ENCODE peak calls at places on chromosomes 4 and X, in seven cellular contexts. One of them, this sample, is unnamed.
A peak's percentile ranks its signal among the peaks of the same experiment; 100 is the strongest.

GRCh38 chrX:137198040-137198439 is 164.2 kb upstream of the GPR101 start:
- DNase-seq in brain pericyte: no peak
- DNase-seq in stomach: no peak
- DNase-seq in germinal center: no peak
- DNase-seq in EL: no peak
- DNase-seq in adrenal gland: no peak
- DNase-seq in heart right ventricle: no peak
- DNase-seq in this sample: no peak

GRCh38 chrX:24081661-24082154 is 27.0 kb downstream of the EIF2S3 start:
- DNase-seq in adrenal gland: peak; percentile 34
- DNase-seq in stomach: peak; percentile 64
- DNase-seq in EL: peak; percentile 72
- DNase-seq in germinal center: no peak
- DNase-seq in heart right ventricle: peak; percentile 32
- DNase-seq in brain pericyte: no peak
- DNase-seq in this sample: peak; percentile 2

GRCh38 chrX:153744210-153745066 is 19.6 kb upstream of the PLXNB3 start:
- DNase-seq in EL: no peak
- DNase-seq in adrenal gland: peak; percentile 42
- DNase-seq in germinal center: no peak
- DNase-seq in heart right ventricle: no peak
- DNase-seq in brain pericyte: no peak
- DNase-seq in stomach: no peak
- DNase-seq in this sample: no peak

GRCh38 chr4:7939377-7940108 is at the start of gene AFAP1:
- DNase-seq in EL: peak; percentile 88
- DNase-seq in stomach: peak; percentile 89
- DNase-seq in heart right ventricle: peak; percentile 91
- DNase-seq in brain pericyte: no peak
- DNase-seq in adrenal gland: peak; percentile 87
- DNase-seq in germinal center: peak; percentile 95
- DNase-seq in this sample: peak; percentile 58

GRCh38 chrX:41234962-41235361 is 99.0 kb upstream of the DDX3X start:
- DNase-seq in germinal center: no peak
- DNase-seq in heart right ventricle: no peak
- DNase-seq in adrenal gland: no peak
- DNase-seq in EL: no peak
- DNase-seq in stomach: no peak
- DNase-seq in brain pericyte: no peak
- DNase-seq in this sample: no peak

GRCh38 chrX:107025538-107025937 is 25.5 kb upstream of the MORC4 start:
- DNase-seq in EL: peak; percentile 14
- DNase-seq in stomach: no peak
- DNase-seq in heart right ventricle: no peak
- DNase-seq in germinal center: peak; percentile 2
- DNase-seq in brain pericyte: peak; percentile 1
- DNase-seq in adrenal gland: no peak
- DNase-seq in this sample: no peak

GRCh38 chr4:10054571-10055041 is 33.3 kb upstream of the SLC2A9 start:
- DNase-seq in heart right ventricle: no peak
- DNase-seq in stomach: no peak
- DNase-seq in brain pericyte: no peak
- DNase-seq in EL: no peak
- DNase-seq in adrenal gland: no peak
- DNase-seq in germinal center: no peak
- DNase-seq in this sample: no peak

GRCh38 chr4:119286377-119287002 is 35.4 kb downstream of the FABP2 start:
- DNase-seq in brain pericyte: peak; percentile 53
- DNase-seq in EL: peak; percentile 67
- DNase-seq in stomach: no peak
- DNase-seq in germinal center: no peak
- DNase-seq in heart right ventricle: peak; percentile 53
- DNase-seq in adrenal gland: no peak
- DNase-seq in this sample: no peak

GRCh38 chr4:185654311-185654710 is 119.0 kb upstream of the PDLIM3 start:
- DNase-seq in EL: no peak
- DNase-seq in brain pericyte: no peak
- DNase-seq in germinal center: no peak
- DNase-seq in adrenal gland: no peak
- DNase-seq in stomach: no peak
- DNase-seq in heart right ventricle: no peak
- DNase-seq in this sample: no peak

GRCh38 chr4:62771656-62772557 is 1571.8 kb downstream of the ADGRL3 start:
- DNase-seq in stomach: no peak
- DNase-seq in EL: no peak
- DNase-seq in germinal center: no peak
- DNase-seq in adrenal gland: no peak
- DNase-seq in heart right ventricle: no peak
- DNase-seq in brain pericyte: no peak
- DNase-seq in this sample: no peak

GRCh38 chr4:154142664-154143063 is 348.9 kb downstream of the DCHS2 start:
- DNase-seq in EL: no peak
- DNase-seq in brain pericyte: no peak
- DNase-seq in heart right ventricle: no peak
- DNase-seq in adrenal gland: no peak
- DNase-seq in germinal center: no peak
- DNase-seq in stomach: no peak
- DNase-seq in this sample: no peak

GRCh38 chr4:7862561-7863200 is 77.0 kb downstream of the AFAP1 start:
- DNase-seq in heart right ventricle: no peak
- DNase-seq in EL: no peak
- DNase-seq in adrenal gland: no peak
- DNase-seq in brain pericyte: no peak
- DNase-seq in stomach: no peak
- DNase-seq in germinal center: no peak
- DNase-seq in this sample: no peak

GRCh38 chrX:107736781-107737531 is 38.6 kb downstream of the TSC22D3 start:
- DNase-seq in brain pericyte: peak; percentile 79
- DNase-seq in EL: no peak
- DNase-seq in heart right ventricle: no peak
- DNase-seq in adrenal gland: peak; percentile 43
- DNase-seq in stomach: no peak
- DNase-seq in germinal center: no peak
- DNase-seq in this sample: no peak

GRCh38 chrX:110755061-110755460 is 40.6 kb downstream of the CHRDL1 start:
- DNase-seq in stomach: no peak
- DNase-seq in EL: peak; percentile 73
- DNase-seq in germinal center: no peak
- DNase-seq in brain pericyte: no peak
- DNase-seq in heart right ventricle: no peak
- DNase-seq in adrenal gland: no peak
- DNase-seq in this sample: no peak

GRCh38 chr4:153564630-153565525 is 98.7 kb downstream of the TMEM131L start:
- DNase-seq in brain pericyte: no peak
- DNase-seq in germinal center: no peak
- DNase-seq in adrenal gland: no peak
- DNase-seq in EL: peak; percentile 38
- DNase-seq in heart right ventricle: no peak
- DNase-seq in stomach: peak; percentile 50
- DNase-seq in this sample: peak; percentile 45

GRCh38 chr4:128782076-128782715 is 27.3 kb upstream of the JADE1 start:
- DNase-seq in heart right ventricle: peak; percentile 26
- DNase-seq in germinal center: peak; percentile 8
- DNase-seq in EL: peak; percentile 5
- DNase-seq in stomach: peak; percentile 46
- DNase-seq in brain pericyte: no peak
- DNase-seq in adrenal gland: no peak
- DNase-seq in this sample: peak; percentile 35

GRCh38 chr4:17544831-17545234 is 29.9 kb downstream of the CLRN2 start:
- DNase-seq in stomach: peak; percentile 28
- DNase-seq in heart right ventricle: no peak
- DNase-seq in adrenal gland: no peak
- DNase-seq in germinal center: no peak
- DNase-seq in EL: no peak
- DNase-seq in brain pericyte: no peak
- DNase-seq in this sample: no peak

This sample was measured in gastrocnemius medialis.